ENCODE peak calls at places on chromosomes 11 and 22, in eight cellular contexts. A, H, D, N, Y, X, Z and G are unnamed samples.

GRCh38 chr11:74524501-74524900 is 31.0 kb upstream of the LIPT2 start:
- DNase-seq in A (no peak), H (no peak), D (no peak), N (no peak), Y (no peak), X (no peak), Z (no peak), G (no peak)

GRCh38 chr11:7551571-7551970 is 37.8 kb downstream of the PPFIBP2 start:
- DNase-seq in A (peak), H (no peak), D (no peak), N (no peak), Y (no peak), X (no peak), Z (no peak), G (no peak)

GRCh38 chr11:31000412-31000811 is 369.1 kb downstream of the DCDC1 start:
- DNase-seq in A (no peak), H (no peak), D (no peak), N (no peak), Y (no peak), X (no peak), Z (no peak), G (no peak)

GRCh38 chr11:99229544-99229943 is 208.8 kb downstream of the CNTN5 start:
- DNase-seq in A (no peak), H (no peak), D (no peak), N (no peak), Y (no peak), X (peak), Z (no peak), G (no peak)

GRCh38 chr11:2376751-2377451 is at the start of gene CD81:
- DNase-seq in A (peak), H (no peak), D (peak), N (peak), Y (no peak), X (no peak), Z (peak), G (peak)

GRCh38 chr11:213111-213510 is 5.6 kb downstream of the RIC8A start:
- DNase-seq in A (no peak), H (no peak), D (no peak), N (no peak), Y (no peak), X (no peak), Z (no peak), G (no peak)

GRCh38 chr11:58745705-58746364 is 14.1 kb upstream of the GLYAT start:
- DNase-seq in A (no peak), H (no peak), D (no peak), N (no peak), Y (no peak), X (no peak), Z (no peak), G (no peak)

GRCh38 chr11:115459563-115459962 is 44.7 kb downstream of the CADM1 start:
- DNase-seq in A (no peak), H (no peak), D (no peak), N (no peak), Y (no peak), X (no peak), Z (no peak), G (no peak)

GRCh38 chr11:92277871-92278270 is 53.3 kb downstream of the FAT3 start:
- DNase-seq in A (no peak), H (no peak), D (peak), N (no peak), Y (no peak), X (no peak), Z (no peak), G (no peak)

GRCh38 chr11:2581931-2582435 is 117.8 kb downstream of the KCNQ1OT1 start:
- DNase-seq in A (no peak), H (no peak), D (no peak), N (no peak), Y (no peak), X (no peak), Z (no peak), G (no peak)

GRCh38 chr11:19320764-19321163 is 80.0 kb upstream of the E2F8 start:
- DNase-seq in A (no peak), H (no peak), D (no peak), N (no peak), Y (no peak), X (no peak), Z (no peak), G (no peak)

GRCh38 chr11:2516276-2517015 is 71.6 kb downstream of the KCNQ1 start:
- DNase-seq in A (no peak), H (no peak), D (no peak), N (peak), Y (no peak), X (no peak), Z (no peak), G (no peak)

GRCh38 chr11:2777871-2778629 is 78.3 kb upstream of the KCNQ1OT1 start:
- DNase-seq in A (no peak), H (no peak), D (no peak), N (no peak), Y (no peak), X (peak), Z (no peak), G (no peak)

GRCh38 chr22:17106161-17106784 is 14.9 kb downstream of the TMEM121B start:
- DNase-seq in A (no peak), H (peak), D (no peak), N (peak), Y (no peak), X (no peak), Z (no peak), G (no peak)

GRCh38 chr22:47045691-47046410 is 283.4 kb downstream of the TBC1D22A start:
- DNase-seq in A (no peak), H (no peak), D (no peak), N (no peak), Y (no peak), X (no peak), Z (no peak), G (no peak)

GRCh38 chr22:47042861-47043496 is 280.5 kb downstream of the TBC1D22A start:
- DNase-seq in A (no peak), H (no peak), D (no peak), N (no peak), Y (no peak), X (no peak), Z (no peak), G (no peak)

GRCh38 chr22:47042116-47042825 is 279.8 kb downstream of the TBC1D22A start:
- DNase-seq in A (no peak), H (no peak), D (no peak), N (no peak), Y (no peak), X (no peak), Z (no peak), G (no peak)

GRCh38 chr22:47044722-47045545 is 282.5 kb downstream of the TBC1D22A start:
- DNase-seq in A (no peak), H (no peak), D (no peak), N (no peak), Y (no peak), X (no peak), Z (no peak), G (no peak)

GRCh38 chr22:47043835-47044721 is 281.6 kb downstream of the TBC1D22A start:
- DNase-seq in A (peak), H (peak), D (no peak), N (peak), Y (no peak), X (no peak), Z (peak), G (no peak)
- TF ChIP-seq EZH2phosphoT487 in A (no peak), H (no peak), D (no peak), N (no peak), Y (no peak), X (no peak), Z (no peak), G (no peak)

GRCh38 chr11:35267504-35267903 is 128.5 kb downstream of the CD44 start:
- DNase-seq in A (peak), H (no peak), D (peak), N (no peak), Y (no peak), X (no peak), Z (no peak), G (no peak)
- TF ChIP-seq EZH2phosphoT487 in A (no peak), H (no peak), D (no peak), N (no peak), Y (no peak), X (no peak), Z (no peak), G (no peak)

DNA sequence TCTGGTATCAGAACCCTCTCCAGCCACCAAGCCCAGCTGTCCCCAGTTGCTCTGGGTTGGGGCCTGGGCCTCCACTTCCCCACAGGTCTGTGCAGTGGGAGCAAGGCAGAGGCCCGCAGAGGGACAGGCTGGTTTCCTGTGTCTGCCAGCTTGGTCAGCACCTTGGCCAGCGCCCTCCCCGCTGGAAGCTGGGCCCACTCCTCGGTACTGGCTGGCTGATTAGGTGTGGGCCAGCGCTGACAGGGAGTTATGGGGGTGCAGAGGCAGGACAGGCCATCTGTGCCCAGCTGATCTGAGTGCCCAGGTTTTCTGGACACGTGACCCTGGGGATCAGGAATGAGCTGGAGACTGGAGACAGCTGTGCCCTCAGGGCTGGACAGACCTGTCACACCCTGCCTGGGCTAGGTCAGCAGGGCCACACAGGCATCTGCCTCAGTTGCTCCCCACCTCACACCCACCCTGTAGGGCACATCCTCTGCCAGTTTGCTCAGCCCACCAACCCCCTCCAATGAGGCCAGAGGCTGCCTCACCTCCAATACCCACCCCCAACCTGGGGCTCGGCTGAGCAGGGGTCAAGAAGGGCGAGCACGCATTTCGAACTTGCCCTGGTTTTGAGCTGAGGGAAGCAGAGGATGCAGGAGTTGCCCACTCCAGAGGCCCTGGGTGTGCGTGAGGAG is 175.3 kb downstream of the IGLL1 start:
- DNase-seq in A (peak), H (peak), D (peak), N (peak), Y (no peak), X (no peak), Z (no peak), G (no peak)
- TF ChIP-seq EZH2phosphoT487 in A (no peak), H (no peak), D (no peak), N (no peak), Y (no peak), X (no peak), Z (no peak), G (no peak)

GRCh38 chr11:64299847-64300648 is at the start of gene CATSPERZ:
- DNase-seq in A (peak), H (peak), D (no peak), N (no peak), Y (no peak), X (peak), Z (no peak), G (no peak)

GRCh38 chr11:64297722-64298358 is 2.3 kb upstream of the CATSPERZ start:
- DNase-seq in A (no peak), H (peak), D (no peak), N (no peak), Y (no peak), X (peak), Z (no peak), G (no peak)

GRCh38 chr11:64296830-64297721 is 3.1 kb upstream of the CATSPERZ start:
- DNase-seq in A (no peak), H (peak), D (no peak), N (no peak), Y (no peak), X (no peak), Z (peak), G (no peak)

GRCh38 chr11:64296236-64296635 is 3.9 kb upstream of the CATSPERZ start:
- DNase-seq in A (peak), H (no peak), D (peak), N (no peak), Y (no peak), X (peak), Z (no peak), G (no peak)

GRCh38 chr11:64298966-64299846 is 952 bp upstream of the CATSPERZ start:
- DNase-seq in A (peak), H (peak), D (no peak), N (peak), Y (no peak), X (peak), Z (peak), G (no peak)
- TF ChIP-seq EZH2phosphoT487 in A (peak), H (peak), D (peak), N (peak), Y (no peak), X (no peak), Z (no peak), G (no peak)

DNA sequence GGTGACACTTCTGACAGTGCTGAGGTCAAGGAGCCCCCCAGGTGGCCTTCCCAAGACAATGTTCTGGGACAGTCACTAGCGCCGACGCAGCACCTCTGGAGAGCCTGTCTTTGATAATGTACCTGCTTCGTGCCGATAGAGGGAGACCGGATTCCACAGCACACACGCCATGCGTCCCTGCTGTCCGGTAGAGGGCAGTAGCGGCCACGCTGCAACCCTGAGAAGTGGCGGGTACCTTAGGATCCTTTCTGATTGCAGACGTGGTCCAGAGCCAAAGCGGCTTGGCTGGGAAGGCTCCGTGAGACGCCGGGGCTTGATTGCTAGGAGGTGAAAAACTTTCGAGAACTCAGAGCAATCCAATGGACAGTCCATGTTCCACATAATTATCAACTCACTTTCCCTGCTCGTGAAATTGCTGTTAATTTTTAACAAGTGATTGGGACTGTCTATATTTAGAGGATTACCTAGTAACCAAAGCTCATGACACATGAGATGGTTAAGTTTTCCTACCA is 11.4 kb upstream of the BARX2 start:
- DNase-seq in A (peak), H (peak), D (peak), N (peak), Y (peak), X (peak), Z (peak), G (peak)
- TF ChIP-seq EZH2phosphoT487 in A (no peak), H (no peak), D (no peak), N (no peak), Y (no peak), X (no peak), Z (no peak), G (no peak)

DNA sequence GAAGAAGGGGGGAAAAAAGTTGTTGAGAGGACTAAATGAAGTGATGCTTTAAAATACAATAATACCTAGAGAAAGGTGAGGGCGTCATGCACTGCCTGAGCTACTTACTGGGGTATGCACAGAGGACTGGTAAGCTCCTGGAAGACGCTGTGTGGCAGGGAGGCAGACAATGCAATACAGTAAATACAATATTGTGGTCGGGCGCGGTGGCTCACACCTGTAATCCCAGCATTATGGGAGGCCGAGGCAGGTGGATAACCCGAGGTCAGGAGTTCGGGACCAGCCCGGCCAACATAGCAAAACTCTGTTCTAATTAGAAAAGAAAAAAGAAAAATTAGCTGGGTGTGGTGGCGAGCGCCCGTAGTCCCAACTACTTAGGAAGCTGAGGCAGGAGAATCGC is 683 bp upstream of the SYTL2 start:
- DNase-seq in A (no peak), H (no peak), D (no peak), N (peak), Y (no peak), X (no peak), Z (no peak), G (no peak)
- TF ChIP-seq EZH2phosphoT487 in A (no peak), H (no peak), D (no peak), N (no peak), Y (no peak), X (no peak), Z (no peak), G (no peak)

GRCh38 chr11:117319214-117319840 is 3.3 kb upstream of the BACE1 start:
- DNase-seq in A (peak), H (no peak), D (no peak), N (no peak), Y (no peak), X (no peak), Z (no peak), G (no peak)
- TF ChIP-seq EZH2phosphoT487 in A (no peak), H (no peak), D (no peak), N (no peak), Y (no peak), X (no peak), Z (no peak), G (no peak)